ENCODE peak calls at places on chromosomes 12 and 14, in seven cellular contexts. J is thoracic aorta, N is GM20000, U is cardiac fibroblast, K is GM12865, I is nephron progenitor cell, M is uterus. P is an unnamed sample.

GRCh38 chr12:21848192-21848591 is 73.7 kb upstream of the KCNJ8 start:
- DNase-seq in K (no peak), I (no peak), N (no peak), J (no peak), U (no peak), M (no peak), P (no peak)

GRCh38 chr12:70823182-70823976 is 97.2 kb downstream of the PTPRR start:
- DNase-seq in K (no peak), M (no peak), N (no peak), I (no peak), J (no peak), U (no peak), P (no peak)

GRCh38 chr14:54503476-54503875 is 6.2 kb upstream of the CGRRF1 start:
- DNase-seq in K (no peak), M (no peak), U (peak), J (no peak), I (no peak), N (no peak), P (no peak)

GRCh38 chr12:94571556-94571955 is 78.8 kb downstream of the TMCC3 start:
- DNase-seq in N (no peak), U (peak), J (no peak), K (no peak), I (no peak), M (peak), P (no peak)

GRCh38 chr12:6696690-6697583 is 3.7 kb downstream of the PIANP start:
- DNase-seq in J (no peak), I (no peak), U (no peak), N (peak), M (no peak), K (peak), P (no peak)

GRCh38 chr12:4287325-4288290 is 14.0 kb downstream of the CCND2 start:
- DNase-seq in M (no peak), U (no peak), K (no peak), I (no peak), J (no peak), N (no peak), P (no peak)

GRCh38 chr12:10191865-10192264 is 13.0 kb downstream of the TMEM52B start:
- DNase-seq in K (no peak), I (no peak), N (no peak), M (no peak), J (no peak), U (peak), P (no peak)

GRCh38 chr14:37594916-37595808 is at the start of the genes FOXA1 and TTC6:
- DNase-seq in U (peak), M (no peak), N (no peak), K (no peak), J (no peak), I (peak), P (no peak)

GRCh38 chr12:32135967-32136366 is 29.3 kb downstream of the BICD1 start:
- DNase-seq in K (no peak), I (no peak), U (no peak), M (no peak), J (no peak), N (no peak), P (no peak)

GRCh38 chr12:20624718-20625117 is 70.4 kb upstream of the SLCO1C1 start:
- DNase-seq in M (no peak), K (no peak), U (peak), J (no peak), N (no peak), I (peak), P (no peak)

GRCh38 chr12:66662179-66662578 is 16.7 kb downstream of the GRIP1 start:
- DNase-seq in N (no peak), J (no peak), K (no peak), U (no peak), M (no peak), I (no peak), P (no peak)

GRCh38 chr12:7079826-7080125 is 12.5 kb downstream of the C1R start:
- DNase-seq in M (no peak), N (no peak), J (no peak), U (peak), K (no peak), I (no peak), P (no peak)

GRCh38 chr14:99668998-99669314 is 15.1 kb upstream of the CYP46A1 start:
- DNase-seq in N (no peak), K (no peak), M (no peak), J (no peak), U (no peak), I (no peak), P (no peak)

GRCh38 chr14:28758253-28758915 is 8.2 kb upstream of the FOXG1 start:
- DNase-seq in K (no peak), N (peak), M (no peak), I (no peak), J (no peak), U (no peak), P (no peak)

GRCh38 chr12:67441736-67442346 is 172.7 kb downstream of the CAND1 start:
- DNase-seq in I (peak), N (peak), K (peak), U (peak), M (peak), J (peak), P (peak)

GRCh38 chr12:116881325-116881866 is at the start of gene HRK:
- DNase-seq in K (no peak), I (no peak), U (no peak), M (no peak), N (no peak), J (no peak), P (no peak)

GRCh38 chr12:44143170-44143569 is 307.3 kb downstream of the TMEM117 start:
- DNase-seq in N (no peak), I (no peak), M (no peak), U (no peak), K (no peak), J (no peak), P (no peak)

GRCh38 chr12:3217683-3218079 is 140.5 kb downstream of the TSPAN9 start:
- DNase-seq in N (no peak), I (no peak), U (no peak), K (no peak), M (no peak), J (no peak), P (no peak)

GRCh38 chr12:117606945-117607344 is 245.5 kb upstream of the NOS1 start:
- DNase-seq in J (no peak), N (no peak), I (no peak), M (no peak), U (no peak), K (no peak), P (no peak)

GRCh38 chr12:98227162-98227561 is 288.2 kb upstream of the TMPO start:
- DNase-seq in I (no peak), J (no peak), N (no peak), K (peak), U (peak), M (no peak), P (no peak)

GRCh38 chr12:106106129-106106566 is 32.6 kb downstream of the NUAK1 start:
- DNase-seq in U (peak), N (no peak), I (no peak), K (no peak), J (no peak), M (no peak), P (no peak)

GRCh38 chr14:91112172-91112571 is 1.7 kb upstream of the DGLUCY start:
- DNase-seq in M (no peak), J (no peak), U (no peak), N (no peak), I (no peak), K (no peak), P (no peak)

GRCh38 chr14:102786758-102787157 is 9.5 kb downstream of the TRAF3 start:
- DNase-seq in J (no peak), N (no peak), M (no peak), I (no peak), K (peak), U (no peak), P (no peak)

GRCh38 chr14:102784892-102785597 is 7.8 kb downstream of the TRAF3 start:
- DNase-seq in N (no peak), I (no peak), J (no peak), U (no peak), K (peak), M (no peak), P (no peak)

GRCh38 chr14:102789349-102789748 is 12.1 kb downstream of the TRAF3 start:
- DNase-seq in N (no peak), M (no peak), K (peak), J (no peak), I (no peak), U (no peak), P (no peak)

GRCh38 chr14:102782974-102783373 is 5.7 kb downstream of the TRAF3 start:
- DNase-seq in K (no peak), N (no peak), J (no peak), M (no peak), I (no peak), U (no peak), P (no peak)

DNA sequence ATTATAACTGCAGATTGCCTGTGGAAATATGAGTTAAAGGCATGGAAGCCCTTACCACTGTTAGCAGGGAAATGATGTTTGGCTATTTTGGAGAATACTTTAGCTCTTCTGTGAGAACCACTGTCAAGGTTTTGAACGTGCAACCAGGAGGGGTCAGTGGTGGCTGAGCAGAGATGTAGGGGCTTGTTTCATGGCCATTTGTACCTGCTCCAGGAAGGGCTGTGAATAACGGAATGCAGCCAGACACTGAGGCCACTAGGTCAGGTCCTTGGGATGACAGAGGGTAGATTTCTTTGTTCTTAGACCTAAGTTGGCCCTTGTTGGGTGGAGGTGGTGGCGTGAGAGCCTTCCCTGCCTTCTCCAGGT is 8.3 kb downstream of the TRAF3 start:
- DNase-seq in K (no peak), I (no peak), J (no peak), M (no peak), U (no peak), N (no peak), P (no peak)
- TF ChIP-seq CTCF in K (peak), I (no peak), J (no peak), M (no peak), U (no peak), N (no peak), P (no peak)

GRCh38 chr12:27243006-27243405 is 1.1 kb upstream of the STK38L start:
- DNase-seq in I (no peak), U (no peak), N (peak), M (no peak), K (peak), J (no peak), P (no peak)

GRCh38 chr12:27246141-27246540 is 2.1 kb downstream of the STK38L start:
- DNase-seq in I (no peak), J (no peak), N (no peak), M (no peak), K (no peak), U (no peak), P (no peak)

GRCh38 chr12:27245039-27245438 is 953 bp downstream of the STK38L start:
- DNase-seq in M (no peak), U (peak), J (no peak), N (no peak), K (no peak), I (no peak), P (no peak)

GRCh38 chr12:27244680-27245005 is 557 bp downstream of the STK38L start:
- DNase-seq in M (no peak), U (peak), J (no peak), I (no peak), N (no peak), K (no peak), P (no peak)

GRCh38 chr12:27243804-27244679 is at the start of gene STK38L:
- DNase-seq in K (peak), U (peak), J (peak), N (peak), M (peak), I (peak), P (peak)
- TF ChIP-seq CTCF in K (peak), U (no peak), J (no peak), N (no peak), M (peak), I (no peak), P (no peak)

DNA sequence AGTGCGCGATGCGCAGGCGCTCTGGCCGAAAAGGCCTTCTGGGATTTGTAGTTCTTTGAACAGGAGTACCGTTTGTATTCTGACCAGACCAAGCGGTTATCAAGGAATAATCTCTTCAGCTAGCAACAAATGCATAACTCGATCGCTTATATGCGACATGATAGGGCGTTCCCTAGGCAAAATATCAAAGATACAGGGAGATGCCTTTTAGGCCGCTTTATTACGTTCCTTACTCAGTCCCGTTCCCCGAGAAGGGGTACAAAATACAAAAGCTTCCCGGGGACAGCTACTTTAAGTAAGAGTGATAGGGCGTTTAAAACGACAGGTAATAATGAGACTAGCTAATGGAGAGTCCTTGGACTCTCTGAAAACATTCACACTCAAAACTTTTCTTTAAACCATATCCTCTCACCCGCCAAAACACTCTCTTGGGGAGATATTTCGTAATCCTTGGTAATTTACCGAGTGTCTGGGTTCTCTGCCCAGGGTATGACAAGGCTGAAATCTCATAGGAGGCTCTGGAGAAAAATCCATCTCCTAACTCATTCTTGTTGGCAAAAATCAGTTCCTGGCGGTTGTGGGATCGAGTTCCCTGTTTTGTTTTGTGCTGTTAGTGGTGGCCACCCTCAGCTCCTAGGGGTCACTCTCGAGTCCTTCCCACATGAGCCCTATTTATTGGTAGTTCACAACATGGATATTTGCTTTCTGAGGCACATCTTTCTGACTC is 412 bp upstream of the SNW1 start:
- DNase-seq in N (no peak), J (no peak), M (peak), U (peak), K (peak), I (peak), P (no peak)
- TF ChIP-seq CTCF in N (peak), J (no peak), M (no peak), U (peak), K (peak), I (no peak), P (no peak)

GRCh38 chr12:110503432-110503831 is 1.3 kb downstream of the RAD9B start:
- DNase-seq in J (no peak), K (no peak), I (no peak), N (no peak), M (no peak), U (no peak), P (no peak)

GRCh38 chr12:110502449-110502738 is 263 bp downstream of the RAD9B start:
- DNase-seq in K (no peak), J (no peak), I (no peak), M (no peak), U (no peak), N (no peak), P (no peak)

GRCh38 chr12:110498984-110499706 is 2.8 kb downstream of the VPS29 start:
- DNase-seq in U (peak), N (no peak), K (no peak), I (no peak), M (no peak), J (no peak), P (no peak)

GRCh38 chr12:110501722-110502448 is at the start of the genes RAD9B and VPS29:
- DNase-seq in M (peak), I (peak), U (peak), N (peak), K (peak), J (peak), P (peak)

GRCh38 chr12:110501378-110501721 is 561 bp downstream of the VPS29 start:
- DNase-seq in I (peak), U (peak), J (no peak), M (peak), K (peak), N (peak), P (no peak)
- TF ChIP-seq CTCF in I (no peak), U (no peak), J (no peak), M (no peak), K (no peak), N (no peak), P (no peak)

DNA sequence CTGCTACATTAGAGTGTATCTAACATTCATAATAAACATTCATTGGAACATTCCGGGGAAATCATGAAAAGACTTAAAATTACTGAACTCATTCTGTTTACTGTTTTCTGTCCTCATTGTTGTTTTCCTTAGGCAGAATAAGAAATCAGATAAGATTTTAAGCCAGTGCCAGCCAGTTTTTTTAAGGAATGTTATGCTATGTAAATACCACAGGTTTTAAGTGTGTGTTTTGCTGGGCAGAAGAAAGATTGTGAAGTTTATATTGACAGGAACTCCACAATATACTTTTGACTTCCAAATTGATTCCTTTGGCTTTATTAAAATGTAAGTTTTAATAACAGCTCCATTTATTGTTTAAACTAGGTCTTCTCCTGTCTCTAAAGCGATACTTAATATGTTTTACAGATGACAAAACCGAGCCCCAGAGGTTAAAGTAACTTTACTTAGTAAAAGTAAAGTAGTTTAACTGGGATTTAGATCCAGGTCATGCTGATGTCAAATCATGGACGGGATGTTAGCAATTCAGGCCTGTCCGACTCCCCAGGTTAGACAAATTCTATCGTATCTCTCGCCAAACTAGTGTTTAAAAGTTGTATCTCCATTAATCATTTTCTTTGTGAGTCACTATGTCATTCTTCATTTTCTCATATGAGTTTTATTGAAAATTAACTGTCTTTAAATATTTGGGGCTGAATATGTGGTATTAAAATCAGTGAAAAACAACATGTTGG is 1.8 kb downstream of the LARP4 start:
- DNase-seq in U (no peak), J (no peak), N (no peak), I (no peak), M (no peak), K (no peak), P (no peak)
- TF ChIP-seq CTCF in U (no peak), J (no peak), N (no peak), I (no peak), M (no peak), K (no peak), P (no peak)

DNA sequence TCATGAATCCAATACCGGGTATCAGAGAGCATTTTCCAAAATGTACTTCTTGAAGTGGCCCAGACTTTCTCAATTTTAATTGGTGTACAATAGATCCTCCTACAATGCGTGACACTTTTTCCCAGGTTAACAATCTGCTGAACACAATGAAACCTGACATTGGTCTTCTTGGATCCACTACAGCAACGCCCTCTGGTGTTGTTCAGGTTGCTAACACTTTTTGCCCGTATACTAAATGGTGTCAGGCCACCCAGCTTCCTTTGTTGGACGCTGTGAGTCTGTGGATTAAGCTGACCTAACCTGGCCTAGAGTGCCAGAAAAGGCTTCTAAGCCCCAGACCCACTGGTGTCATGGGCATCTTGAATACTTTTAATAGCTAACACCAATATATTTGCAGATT is 89.2 kb downstream of the KCNK10 start:
- DNase-seq in K (peak), J (no peak), U (peak), M (no peak), N (peak), I (no peak), P (no peak)
- TF ChIP-seq CTCF in K (peak), J (no peak), U (no peak), M (no peak), N (no peak), I (peak), P (no peak)

GRCh38 chr12:119829439-119829838 is 47.7 kb downstream of the CIT start:
- DNase-seq in N (peak), U (no peak), M (no peak), I (no peak), K (peak), J (no peak), P (no peak)

GRCh38 chr12:119838781-119839180 is 38.3 kb downstream of the CIT start:
- DNase-seq in M (no peak), N (no peak), K (no peak), I (no peak), J (no peak), U (no peak), P (no peak)

GRCh38 chr12:119840617-119841016 is 36.5 kb downstream of the CIT start:
- DNase-seq in U (no peak), I (no peak), J (no peak), N (no peak), M (no peak), K (no peak), P (no peak)

GRCh38 chr12:119839201-119839600 is 37.9 kb downstream of the CIT start:
- DNase-seq in K (no peak), N (no peak), I (no peak), J (no peak), M (no peak), U (no peak), P (no peak)

DNA sequence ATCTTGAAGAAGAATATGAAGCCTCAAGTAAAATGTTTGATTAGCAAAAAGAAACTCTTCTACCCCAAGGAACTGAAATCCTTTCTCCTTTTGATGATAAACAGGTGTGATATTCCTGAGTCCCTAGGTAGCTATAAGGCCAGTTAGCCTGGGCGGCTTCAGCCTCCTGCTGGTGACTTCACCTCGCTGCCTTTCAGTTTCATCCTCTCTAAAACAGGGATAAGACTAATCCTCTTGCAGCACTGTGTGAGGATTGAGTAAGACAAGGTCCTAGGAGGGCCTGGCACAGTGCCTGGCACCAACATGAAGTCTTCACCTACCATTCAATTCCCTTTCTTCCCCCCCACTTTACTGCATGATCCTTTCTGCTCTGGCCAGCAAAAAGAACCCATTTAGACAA is 42.1 kb downstream of the CIT start:
- DNase-seq in I (no peak), J (no peak), N (no peak), U (peak), K (no peak), M (no peak), P (no peak)
- TF ChIP-seq CTCF in I (no peak), J (no peak), N (no peak), U (peak), K (no peak), M (no peak), P (no peak)